ENCODE peak calls at places on chromosomes 13 and 19, in six cellular contexts. K is GM23248, X is PC-3, J is GM23338, B is SK-N-SH, Z is MM.1S. U is an unnamed sample.

GRCh38 chr19:30664358-30665058 is 292.3 kb downstream of the ZNF536 start:
- DNase-seq in J (peak; percentile 83), B (peak; percentile 51), K (peak; percentile 57), X (peak; percentile 12), Z (no peak), U (peak; percentile 76)

GRCh38 chr13:44463759-44464158 is 90.1 kb downstream of the SERP2 start:
- DNase-seq in K (no peak), J (no peak), X (no peak), B (no peak), Z (no peak), U (no peak)

GRCh38 chr19:6802336-6803035 is 30.0 kb downstream of the VAV1 start:
- DNase-seq in K (no peak), Z (peak; percentile 94), J (peak; percentile 32), B (no peak), X (peak; percentile 24), U (peak; percentile 7)

GRCh38 chr13:108961542-108962125 is 332.2 kb downstream of the MYO16 start:
- DNase-seq in Z (peak; percentile 78), B (peak; percentile 63), K (peak; percentile 67), J (peak; percentile 75), X (peak; percentile 67), U (peak; percentile 74)

GRCh38 chr19:4577020-4577782 is 17.7 kb upstream of the SEMA6B start:
- DNase-seq in J (peak; percentile 69), B (peak; percentile 55), X (peak; percentile 47), K (peak; percentile 39), Z (no peak), U (no peak)

GRCh38 chr19:708154-709141 is at the start of gene PALM:
- DNase-seq in X (peak; percentile 15), K (no peak), J (peak; percentile 75), B (peak; percentile 90), Z (no peak), U (peak; percentile 80)

GRCh38 chr19:1252818-1253513 is 4.6 kb downstream of the MIDN start:
- DNase-seq in B (peak; percentile 69), X (peak; percentile 79), Z (no peak), J (no peak), K (peak; percentile 98), U (no peak)

GRCh38 chr19:413756-414420 is 4.9 kb upstream of the C2CD4C start:
- DNase-seq in J (no peak), Z (no peak), X (no peak), B (no peak), K (no peak), U (no peak)

GRCh38 chr19:51784922-51785690 is 9.9 kb upstream of the FPR3 start:
- DNase-seq in K (peak; percentile 90), J (peak; percentile 45), X (peak; percentile 85), Z (no peak), B (no peak), U (no peak)

GRCh38 chr19:40144151-40144550 is 47.1 kb upstream of the MAP3K10 start:
- DNase-seq in B (no peak), K (no peak), Z (peak; percentile 77), J (no peak), X (no peak), U (no peak)

GRCh38 chr19:19338082-19338481 is 17.5 kb downstream of the MAU2 start:
- DNase-seq in X (peak; percentile 34), B (no peak), K (peak; percentile 78), Z (no peak), J (no peak), U (no peak)

GRCh38 chr13:80361298-80361697 is 20.4 kb upstream of the SPRY2 start:
- DNase-seq in K (no peak), J (no peak), X (no peak), B (no peak), Z (no peak), U (no peak)

GRCh38 chr19:40601061-40601973 is at the start of gene LTBP4:
- DNase-seq in B (peak; percentile 74), K (peak; percentile 75), J (peak; percentile 60), X (no peak), Z (peak; percentile 14), U (peak; percentile 72)

GRCh38 chr19:4279530-4280422 is 710 bp downstream of the SHD start:
- DNase-seq in J (peak; percentile 45), K (no peak), B (peak; percentile 61), X (no peak), Z (no peak), U (peak; percentile 27)

GRCh38 chr13:83815598-83815997 is 66.7 kb downstream of the SLITRK1 start:
- DNase-seq in Z (no peak), J (peak; percentile 34), X (no peak), B (no peak), K (no peak), U (peak; percentile 14)

GRCh38 chr13:39968646-39969475 is 313.4 kb downstream of the COG6 start:
- DNase-seq in X (peak; percentile 37), B (no peak), K (no peak), Z (no peak), J (no peak), U (no peak)

GRCh38 chr13:20700288-20700687 is 3.2 kb upstream of the IL17D start:
- DNase-seq in Z (no peak), B (no peak), X (no peak), K (no peak), J (no peak), U (no peak)

GRCh38 chr13:20702945-20703784 is at the start of gene IL17D:
- DNase-seq in J (peak; percentile 48), B (peak; percentile 76), X (no peak), Z (peak; percentile 32), K (peak; percentile 50), U (peak; percentile 59)

GRCh38 chr13:20703785-20704458 is 423 bp downstream of the IL17D start:
- DNase-seq in K (peak; percentile 93), Z (peak; percentile 87), J (peak; percentile 86), B (peak; percentile 95), X (peak; percentile 94), U (peak; percentile 94)

GRCh38 chr13:20704459-20705069 is 1.1 kb downstream of the IL17D start:
- DNase-seq in J (no peak), Z (no peak), B (no peak), K (no peak), X (no peak), U (no peak)

DNA sequence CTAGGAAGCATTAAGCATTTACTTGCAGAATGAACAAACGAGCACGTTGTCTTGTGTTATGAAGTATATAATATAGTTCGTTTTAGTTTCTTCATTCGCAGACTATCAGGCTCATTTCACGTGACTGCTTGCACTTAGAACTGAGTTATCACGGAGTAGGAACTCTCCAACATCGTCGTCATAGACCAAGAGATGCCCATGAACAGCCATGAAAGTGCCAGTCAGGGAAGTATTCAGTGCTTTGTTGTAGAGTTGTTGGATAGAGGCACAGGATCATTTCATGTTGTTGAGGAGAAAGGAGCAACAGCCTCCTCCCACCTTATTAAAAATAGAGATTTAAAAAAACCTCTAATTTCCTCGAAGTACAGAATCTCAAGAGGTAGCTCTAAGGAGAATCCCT is 969 bp upstream of the IL17D start:
- DNase-seq in J (no peak), K (peak; percentile 47), X (no peak), B (no peak), Z (peak; percentile 19), U (no peak)
- H3K4me3 ChIP-seq in J (peak overlapping the region; percentile 86), K (peak overlapping the region; percentile 64), X (peak overlapping the region; percentile 88), B (peak overlapping the region; percentile 70), Z (peak overlapping the region; percentile 73), U (peak overlapping the region; percentile 93)

DNA sequence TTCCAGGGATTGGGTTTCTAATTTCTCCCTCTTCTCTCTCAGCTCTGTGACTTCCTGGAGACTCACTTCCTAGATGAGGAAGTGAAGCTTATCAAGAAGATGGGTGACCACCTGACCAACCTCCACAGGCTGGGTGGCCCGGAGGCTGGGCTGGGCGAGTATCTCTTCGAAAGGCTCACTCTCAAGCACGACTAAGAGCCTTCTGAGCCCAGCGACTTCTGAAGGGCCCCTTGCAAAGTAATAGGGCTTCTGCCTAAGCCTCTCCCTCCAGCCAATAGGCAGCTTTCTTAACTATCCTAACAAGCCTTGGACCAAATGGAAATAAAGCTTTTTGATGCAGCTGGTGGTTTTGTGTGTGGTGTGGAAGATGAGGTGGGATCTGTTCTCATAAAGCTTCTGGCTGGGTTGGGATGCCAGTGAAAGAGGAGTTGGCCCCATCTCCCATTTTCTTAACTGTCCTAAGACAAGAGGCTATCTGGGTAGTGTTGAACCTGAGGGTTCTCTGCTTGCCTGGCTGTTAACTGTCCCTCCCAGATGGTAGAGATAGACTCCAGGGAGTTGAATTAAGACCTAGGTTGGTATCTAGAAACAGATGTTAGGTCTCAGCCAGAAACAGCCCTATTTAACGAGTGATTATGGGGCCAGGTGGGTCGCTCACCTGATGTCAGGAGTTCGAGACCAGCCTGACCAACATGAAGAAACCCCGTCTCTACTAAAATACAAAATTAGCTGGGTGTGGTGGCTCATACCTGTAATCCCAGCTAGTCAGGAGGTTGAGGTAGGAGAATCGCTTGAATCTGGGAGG is 1.6 kb downstream of the FTL start:
- DNase-seq in Z (no peak), X (no peak), J (no peak), K (peak; percentile 39), B (no peak), U (peak; percentile 79)
- H3F3A ChIP-seq in Z (peaks cover 55% of the 10 kb centered on the region), X (peaks cover 5% of the 10 kb centered on the region), J (peaks cover 56% of the 10 kb centered on the region), K (peaks cover 66% of the 10 kb centered on the region), B (peaks cover 50% of the 10 kb centered on the region), U (peaks cover 57% of the 10 kb centered on the region)

GRCh38 chr19:38711726-38712153 is 32.5 kb downstream of the CAPN12 start:
- DNase-seq in K (peak; percentile 94), X (no peak), Z (no peak), J (no peak), B (no peak), U (no peak)
- TF ChIP-seq EZH2phosphoT487 in K (no peak), X (no peak), Z (no peak), J (no peak), B (no peak), U (no peak)

DNA sequence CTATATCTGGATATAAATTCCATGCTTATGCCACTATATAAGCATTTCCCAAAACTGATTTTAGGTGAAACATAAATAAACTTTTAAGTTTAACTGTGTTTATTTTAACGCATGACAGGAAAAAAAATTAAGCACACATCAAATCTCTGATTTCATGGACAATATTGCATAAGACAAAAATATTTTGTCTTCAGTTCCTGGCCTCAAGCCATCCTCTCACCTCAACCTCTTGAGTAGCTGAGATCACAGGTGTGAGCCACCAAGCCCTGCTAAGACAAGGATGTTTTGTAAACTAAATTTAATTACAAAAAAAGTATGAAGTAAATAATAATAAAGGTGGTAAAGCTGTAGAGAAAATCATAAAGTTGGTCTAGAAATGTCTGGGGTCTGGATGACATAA is 734 bp upstream of the CEACAM6 start:
- DNase-seq in X (no peak), J (no peak), K (no peak), Z (no peak), B (no peak), U (no peak)
- H3K4me3 ChIP-seq in X (no peak overlapping the region), J (no peak overlapping the region), K (no peak overlapping the region), Z (no peak overlapping the region), B (no peak overlapping the region), U (no peak overlapping the region)

DNA sequence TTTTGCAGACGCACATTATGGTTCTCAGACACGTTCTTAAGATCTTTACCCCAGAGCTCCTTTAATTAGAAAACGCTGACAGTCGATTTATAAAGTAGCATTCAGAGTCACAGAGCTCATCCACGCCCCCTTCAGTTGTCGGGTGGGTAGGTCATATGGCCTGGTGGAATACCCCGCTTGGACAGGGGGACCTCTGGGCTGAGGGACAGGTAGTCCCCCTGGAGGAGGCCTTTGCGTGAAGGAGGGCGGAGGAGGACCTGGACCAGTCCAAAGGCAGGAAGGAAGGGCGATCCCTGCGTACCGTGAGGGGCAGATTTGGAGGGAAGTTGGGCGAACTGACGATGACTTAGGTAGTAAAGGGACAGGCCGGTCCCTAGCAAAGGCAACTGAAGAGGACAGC is 20.5 kb downstream of the VASP start:
- DNase-seq in B (no peak), J (peak; percentile 64), X (no peak), Z (no peak), K (no peak), U (peak; percentile 39)
- H3F3A ChIP-seq in B (peaks cover 29% of the 10 kb centered on the region), J (peaks cover 32% of the 10 kb centered on the region), X (peaks cover 10% of the 10 kb centered on the region), Z (no peaks in the 10 kb centered on the region), K (peaks cover 23% of the 10 kb centered on the region), U (peaks cover 43% of the 10 kb centered on the region)